ENCODE peak calls at places on chromosomes 1 and 21, in four cellular contexts. H, G, C and Z are unnamed samples.

GRCh38 chr1:178266619-178267066 is 172.7 kb downstream of the RASAL2 start:
- DNase-seq in H (no peak), G (no peak), C (no peak), Z (no peak)

GRCh38 chr1:26496881-26497280 is 24.6 kb downstream of the HMGN2 start:
- DNase-seq in H (no peak), G (peak), C (no peak), Z (no peak)

GRCh38 chr1:9115656-9116205 is 13.2 kb downstream of the GPR157 start:
- DNase-seq in H (no peak), G (peak), C (peak), Z (no peak)

GRCh38 chr1:207713529-207713928 is 38.3 kb upstream of the CD46 start:
- DNase-seq in H (peak), G (no peak), C (no peak), Z (no peak)

GRCh38 chr21:45600248-45600647 is 43.3 kb upstream of the PCBP3 start:
- DNase-seq in H (no peak), G (no peak), C (no peak), Z (no peak)

GRCh38 chr1:1959840-1960479 is 40.9 kb upstream of the TMEM52 start:
- DNase-seq in H (peak), G (peak), C (peak), Z (peak)

GRCh38 chr1:23574265-23574754 is 15.0 kb upstream of the ID3 start:
- DNase-seq in H (no peak), G (no peak), C (no peak), Z (no peak)

GRCh38 chr1:69645477-69645876 is 77.8 kb downstream of the LRRC7 start:
- DNase-seq in H (no peak), G (no peak), C (no peak), Z (no peak)

GRCh38 chr1:216904457-216904856 is 181.2 kb upstream of the ESRRG start:
- DNase-seq in H (no peak), G (no peak), C (no peak), Z (no peak)

GRCh38 chr1:35428360-35428759 is 128.8 kb downstream of the KIAA0319L start:
- DNase-seq in H (no peak), G (no peak), C (no peak), Z (no peak)

GRCh38 chr1:115655307-115655664 is 13.5 kb downstream of the VANGL1 start:
- DNase-seq in H (no peak), G (no peak), C (no peak), Z (no peak)

GRCh38 chr1:201481004-201481380 is 12.0 kb upstream of the PHLDA3 start:
- DNase-seq in H (no peak), G (no peak), C (peak), Z (no peak)

GRCh38 chr1:155117610-155118009 is 10.1 kb upstream of the EFNA1 start:
- DNase-seq in H (no peak), G (no peak), C (no peak), Z (no peak)

GRCh38 chr1:44276006-44276405 is 62.7 kb downstream of the DMAP1 start:
- DNase-seq in H (no peak), G (no peak), C (peak), Z (no peak)

GRCh38 chr21:41536076-41536826 is 28.3 kb upstream of the TMPRSS2 start:
- DNase-seq in H (no peak), G (no peak), C (no peak), Z (no peak)

GRCh38 chr1:78375996-78376395 is 114.8 kb upstream of the PTGFR start:
- DNase-seq in H (no peak), G (no peak), C (peak), Z (no peak)

GRCh38 chr1:175373786-175374623 is 181.4 kb upstream of the KIAA0040 start:
- DNase-seq in H (no peak), G (no peak), C (peak), Z (peak)